ENCODE peak calls at places on chromosomes 7 and 10, in seven cellular contexts. One of them, this sample, is unnamed.

GRCh38 chr7:48251766-48252165 is 80.5 kb downstream of the ABCA13 start:
- DNase-seq in dorsolateral prefrontal cortex: no peak
- DNase-seq in A549: no peak
- DNase-seq in neural progenitor cell: no peak
- DNase-seq in hepatocyte: no peak
- DNase-seq in IMR-90: peak; percentile 59
- DNase-seq in left ventricle myocardium inferior: no peak
- DNase-seq in this sample: no peak

GRCh38 chr10:31808258-31809218 is 120.1 kb downstream of the ARHGAP12 start:
- DNase-seq in left ventricle myocardium inferior: no peak
- DNase-seq in neural progenitor cell: peak; percentile 41
- DNase-seq in IMR-90: peak; percentile 80
- DNase-seq in A549: peak; percentile 56
- DNase-seq in dorsolateral prefrontal cortex: no peak
- DNase-seq in hepatocyte: peak; percentile 53
- DNase-seq in this sample: peak; percentile 45

GRCh38 chr7:132125096-132125495 is 451.2 kb downstream of the PLXNA4 start:
- DNase-seq in dorsolateral prefrontal cortex: no peak
- DNase-seq in neural progenitor cell: no peak
- DNase-seq in A549: no peak
- DNase-seq in hepatocyte: no peak
- DNase-seq in left ventricle myocardium inferior: no peak
- DNase-seq in IMR-90: no peak
- DNase-seq in this sample: no peak

GRCh38 chr10:95133997-95134396 is 60.0 kb upstream of the ACSM6 start:
- DNase-seq in IMR-90: no peak
- DNase-seq in neural progenitor cell: no peak
- DNase-seq in hepatocyte: no peak
- DNase-seq in left ventricle myocardium inferior: no peak
- DNase-seq in dorsolateral prefrontal cortex: no peak
- DNase-seq in A549: no peak
- DNase-seq in this sample: no peak

GRCh38 chr7:45937301-45937700 is 16.2 kb upstream of the IGFBP3 start:
- DNase-seq in dorsolateral prefrontal cortex: no peak
- DNase-seq in left ventricle myocardium inferior: no peak
- DNase-seq in neural progenitor cell: no peak
- DNase-seq in IMR-90: no peak
- DNase-seq in A549: no peak
- DNase-seq in hepatocyte: no peak
- DNase-seq in this sample: no peak

GRCh38 chr10:131159771-131160170 is 151.8 kb downstream of the TCERG1L start:
- DNase-seq in hepatocyte: no peak
- DNase-seq in neural progenitor cell: no peak
- DNase-seq in A549: no peak
- DNase-seq in dorsolateral prefrontal cortex: no peak
- DNase-seq in left ventricle myocardium inferior: no peak
- DNase-seq in IMR-90: no peak
- DNase-seq in this sample: no peak

GRCh38 chr10:93032809-93033137 is 27.8 kb upstream of the CYP26C1 start:
- DNase-seq in dorsolateral prefrontal cortex: no peak
- DNase-seq in neural progenitor cell: no peak
- DNase-seq in hepatocyte: no peak
- DNase-seq in A549: no peak
- DNase-seq in left ventricle myocardium inferior: no peak
- DNase-seq in IMR-90: no peak
- DNase-seq in this sample: peak; percentile 37

GRCh38 chr7:116955801-116956514 is 2.7 kb downstream of the ST7 start:
- DNase-seq in IMR-90: no peak
- DNase-seq in A549: no peak
- DNase-seq in hepatocyte: no peak
- DNase-seq in neural progenitor cell: no peak
- DNase-seq in dorsolateral prefrontal cortex: no peak
- DNase-seq in left ventricle myocardium inferior: no peak
- DNase-seq in this sample: no peak

GRCh38 chr7:142772051-142772450 is 1.3 kb downstream of the PRSS2 start:
- DNase-seq in A549: no peak
- DNase-seq in dorsolateral prefrontal cortex: no peak
- DNase-seq in left ventricle myocardium inferior: no peak
- DNase-seq in hepatocyte: no peak
- DNase-seq in neural progenitor cell: no peak
- DNase-seq in IMR-90: no peak
- DNase-seq in this sample: no peak

GRCh38 chr7:18727094-18727870 is 231.7 kb downstream of the HDAC9 start:
- DNase-seq in hepatocyte: no peak
- DNase-seq in A549: no peak
- DNase-seq in left ventricle myocardium inferior: no peak
- DNase-seq in neural progenitor cell: no peak
- DNase-seq in dorsolateral prefrontal cortex: no peak
- DNase-seq in IMR-90: peak; percentile 3
- DNase-seq in this sample: no peak

GRCh38 chr10:28906934-28907333 is 229.6 kb downstream of the BAMBI start:
- DNase-seq in hepatocyte: no peak
- DNase-seq in A549: no peak
- DNase-seq in IMR-90: peak; percentile 75
- DNase-seq in neural progenitor cell: no peak
- DNase-seq in dorsolateral prefrontal cortex: no peak
- DNase-seq in left ventricle myocardium inferior: no peak
- DNase-seq in this sample: no peak

GRCh38 chr7:44460325-44460724 is 30.1 kb downstream of the NUDCD3 start:
- DNase-seq in A549: no peak
- DNase-seq in dorsolateral prefrontal cortex: no peak
- DNase-seq in IMR-90: no peak
- DNase-seq in hepatocyte: no peak
- DNase-seq in neural progenitor cell: no peak
- DNase-seq in left ventricle myocardium inferior: no peak
- DNase-seq in this sample: peak; percentile 58

GRCh38 chr10:58219875-58220274 is 47.8 kb downstream of the IPMK start:
- DNase-seq in dorsolateral prefrontal cortex: no peak
- DNase-seq in A549: no peak
- DNase-seq in neural progenitor cell: no peak
- DNase-seq in left ventricle myocardium inferior: no peak
- DNase-seq in hepatocyte: no peak
- DNase-seq in IMR-90: no peak
- DNase-seq in this sample: no peak

GRCh38 chr10:102796407-102797176 is 40.6 kb downstream of the CYP17A1 start:
- DNase-seq in left ventricle myocardium inferior: peak; percentile 91
- DNase-seq in A549: no peak
- DNase-seq in hepatocyte: peak; percentile 51
- DNase-seq in dorsolateral prefrontal cortex: peak; percentile 76
- DNase-seq in IMR-90: peak; percentile 41
- DNase-seq in neural progenitor cell: no peak
- DNase-seq in this sample: no peak

GRCh38 chr10:117729156-117729555 is 186.6 kb downstream of the EMX2 start:
- DNase-seq in left ventricle myocardium inferior: no peak
- DNase-seq in A549: no peak
- DNase-seq in dorsolateral prefrontal cortex: no peak
- DNase-seq in neural progenitor cell: no peak
- DNase-seq in IMR-90: no peak
- DNase-seq in hepatocyte: no peak
- DNase-seq in this sample: no peak

GRCh38 chr10:47254611-47255010 is 45.4 kb upstream of the GDF10 start:
- DNase-seq in left ventricle myocardium inferior: no peak
- DNase-seq in A549: no peak
- DNase-seq in neural progenitor cell: no peak
- DNase-seq in hepatocyte: no peak
- DNase-seq in IMR-90: no peak
- DNase-seq in dorsolateral prefrontal cortex: no peak
- DNase-seq in this sample: no peak

GRCh38 chr7:23234569-23235296 is 11.8 kb upstream of the GPNMB start:
- DNase-seq in IMR-90: no peak
- DNase-seq in A549: no peak
- DNase-seq in left ventricle myocardium inferior: no peak
- DNase-seq in hepatocyte: no peak
- DNase-seq in dorsolateral prefrontal cortex: no peak
- DNase-seq in neural progenitor cell: no peak
- DNase-seq in this sample: peak; percentile 23

GRCh38 chr7:479948-480499 is 39.6 kb downstream of the PDGFA start:
- DNase-seq in dorsolateral prefrontal cortex: peak; percentile 25
- DNase-seq in neural progenitor cell: no peak
- DNase-seq in hepatocyte: no peak
- DNase-seq in IMR-90: no peak
- DNase-seq in left ventricle myocardium inferior: peak; percentile 10
- DNase-seq in A549: no peak
- DNase-seq in this sample: no peak

GRCh38 chr10:4151466-4151865 is 366.5 kb upstream of the KLF6 start:
- DNase-seq in neural progenitor cell: peak; percentile 36
- DNase-seq in IMR-90: peak; percentile 6
- DNase-seq in hepatocyte: peak; percentile 16
- DNase-seq in left ventricle myocardium inferior: no peak
- DNase-seq in dorsolateral prefrontal cortex: no peak
- DNase-seq in A549: no peak
- DNase-seq in this sample: no peak

GRCh38 chr7:92325850-92326249 is 80.1 kb downstream of the ANKIB1 start:
- DNase-seq in IMR-90: peak; percentile 1
- DNase-seq in hepatocyte: no peak
- DNase-seq in neural progenitor cell: no peak
- DNase-seq in left ventricle myocardium inferior: no peak
- DNase-seq in dorsolateral prefrontal cortex: no peak
- DNase-seq in A549: no peak
- DNase-seq in this sample: no peak

GRCh38 chr10:132397036-132397541 is at the start of gene PWWP2B:
- DNase-seq in hepatocyte: peak; percentile 85
- DNase-seq in neural progenitor cell: peak; percentile 70
- DNase-seq in IMR-90: peak; percentile 19
- DNase-seq in left ventricle myocardium inferior: peak; percentile 70
- DNase-seq in dorsolateral prefrontal cortex: peak; percentile 63
- DNase-seq in A549: no peak
- DNase-seq in this sample: peak; percentile 49

GRCh38 chr7:150965273-150965830 is 12.8 kb downstream of the KCNH2 start:
- DNase-seq in dorsolateral prefrontal cortex: no peak
- DNase-seq in hepatocyte: no peak
- DNase-seq in A549: no peak
- DNase-seq in neural progenitor cell: no peak
- DNase-seq in left ventricle myocardium inferior: peak; percentile 48
- DNase-seq in IMR-90: no peak
- DNase-seq in this sample: no peak

GRCh38 chr10:122062831-122063674 is 74.1 kb downstream of the TACC2 start:
- DNase-seq in dorsolateral prefrontal cortex: no peak
- DNase-seq in A549: peak; percentile 99
- DNase-seq in IMR-90: peak; percentile 83
- DNase-seq in hepatocyte: peak; percentile 93
- DNase-seq in neural progenitor cell: peak; percentile 47
- DNase-seq in left ventricle myocardium inferior: peak; percentile 85
- DNase-seq in this sample: peak; percentile 96

GRCh38 chr10:121154846-121155245 is 303.7 kb downstream of the WDR11 start:
- DNase-seq in neural progenitor cell: no peak
- DNase-seq in hepatocyte: peak; percentile 46
- DNase-seq in dorsolateral prefrontal cortex: peak; percentile 73
- DNase-seq in IMR-90: no peak
- DNase-seq in left ventricle myocardium inferior: no peak
- DNase-seq in A549: no peak
- DNase-seq in this sample: peak; percentile 23

GRCh38 chr10:89421018-89421476 is 6.7 kb downstream of the IFIT5 start:
- DNase-seq in left ventricle myocardium inferior: no peak
- DNase-seq in IMR-90: no peak
- DNase-seq in neural progenitor cell: no peak
- DNase-seq in A549: no peak
- DNase-seq in hepatocyte: peak; percentile 19
- DNase-seq in dorsolateral prefrontal cortex: no peak
- DNase-seq in this sample: no peak
- H3K27ac ChIP-seq in left ventricle myocardium inferior: no peak overlapping the region
- H3K27ac ChIP-seq in IMR-90: no peak overlapping the region
- H3K27ac ChIP-seq in neural progenitor cell: no peak overlapping the region
- H3K27ac ChIP-seq in A549: no peak overlapping the region
- H3K27ac ChIP-seq in hepatocyte: no peak overlapping the region
- H3K27ac ChIP-seq in dorsolateral prefrontal cortex: no peak overlapping the region
- H3K27ac ChIP-seq in this sample: no peak overlapping the region

DNA sequence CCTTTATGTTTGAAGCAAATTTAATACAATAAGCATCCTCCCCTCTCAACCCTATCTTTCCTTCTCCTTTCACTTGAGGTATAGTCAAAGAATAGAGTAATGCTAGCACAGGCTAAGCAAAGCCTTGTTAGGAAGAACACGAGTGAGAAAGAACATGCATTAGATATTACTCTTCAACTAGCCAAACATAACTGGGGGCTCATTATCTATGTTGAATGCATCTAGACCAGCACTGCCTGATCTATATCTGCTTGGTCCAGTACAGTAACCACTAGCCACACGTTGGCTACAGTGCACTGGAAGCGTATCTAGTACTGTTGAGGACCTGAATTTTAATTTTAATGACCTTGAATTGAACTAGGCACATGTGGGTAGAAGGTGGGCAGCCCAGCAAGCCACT is 21.0 kb downstream of the SFMBT2 start:
- DNase-seq in A549: no peak
- DNase-seq in left ventricle myocardium inferior: no peak
- DNase-seq in dorsolateral prefrontal cortex: no peak
- DNase-seq in hepatocyte: no peak
- DNase-seq in neural progenitor cell: no peak
- DNase-seq in IMR-90: no peak
- DNase-seq in this sample: no peak
- H3K4me3 ChIP-seq in A549: no peak overlapping the region
- H3K4me3 ChIP-seq in left ventricle myocardium inferior: no peak overlapping the region
- H3K4me3 ChIP-seq in dorsolateral prefrontal cortex: no peak overlapping the region
- H3K4me3 ChIP-seq in hepatocyte: no peak overlapping the region
- H3K4me3 ChIP-seq in neural progenitor cell: no peak overlapping the region
- H3K4me3 ChIP-seq in IMR-90: no peak overlapping the region
- H3K4me3 ChIP-seq in this sample: no peak overlapping the region

GRCh38 chr7:138872576-138872975 is 74.6 kb upstream of the ATP6V0A4 start:
- DNase-seq in dorsolateral prefrontal cortex: no peak
- DNase-seq in IMR-90: no peak
- DNase-seq in neural progenitor cell: no peak
- DNase-seq in hepatocyte: no peak
- DNase-seq in A549: peak; percentile 32
- DNase-seq in left ventricle myocardium inferior: no peak
- DNase-seq in this sample: peak; percentile 17
- H3K27ac ChIP-seq in dorsolateral prefrontal cortex: no peak overlapping the region
- H3K27ac ChIP-seq in IMR-90: no peak overlapping the region
- H3K27ac ChIP-seq in neural progenitor cell: no peak overlapping the region
- H3K27ac ChIP-seq in hepatocyte: no peak overlapping the region
- H3K27ac ChIP-seq in A549: no peak overlapping the region
- H3K27ac ChIP-seq in left ventricle myocardium inferior: no peak overlapping the region
- H3K27ac ChIP-seq in this sample: no peak overlapping the region

DNA sequence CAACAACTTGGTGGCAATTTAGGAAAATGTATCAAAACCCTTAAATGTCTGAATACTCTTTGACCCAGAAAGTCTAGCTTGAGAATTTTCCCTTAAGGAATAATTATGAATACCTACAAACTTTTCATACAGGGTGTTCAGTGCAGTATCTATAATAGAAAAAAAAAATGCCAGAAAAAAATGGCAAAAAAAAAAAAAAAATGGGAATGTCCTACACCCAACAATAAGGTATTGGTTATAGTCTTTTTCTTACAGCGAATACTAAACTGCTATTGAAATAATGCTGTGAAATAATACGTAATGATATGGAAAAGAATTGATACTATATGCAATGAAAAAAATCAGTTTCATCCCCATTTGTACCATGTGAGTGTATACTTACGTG is 44.3 kb downstream of the ZNF800 start:
- DNase-seq in neural progenitor cell: no peak
- DNase-seq in left ventricle myocardium inferior: no peak
- DNase-seq in dorsolateral prefrontal cortex: no peak
- DNase-seq in hepatocyte: no peak
- DNase-seq in IMR-90: no peak
- DNase-seq in A549: no peak
- DNase-seq in this sample: no peak
- H3K4me3 ChIP-seq in neural progenitor cell: peak overlapping the region; percentile 44
- H3K4me3 ChIP-seq in left ventricle myocardium inferior: peak overlapping the region; percentile 58
- H3K4me3 ChIP-seq in dorsolateral prefrontal cortex: peak overlapping the region; percentile 11
- H3K4me3 ChIP-seq in hepatocyte: no peak overlapping the region
- H3K4me3 ChIP-seq in IMR-90: peak overlapping the region; percentile 33
- H3K4me3 ChIP-seq in A549: peak overlapping the region; percentile 47
- H3K4me3 ChIP-seq in this sample: no peak overlapping the region

This sample was measured in small intestine.